ENCODE peak calls at places on chromosomes 11 and 22, in four cellular contexts. I, B, D and S are unnamed samples. For H3K4me1, the result is how much of the 10 kb centered on the place peaks cover.

GRCh38 chr22:28018461-28018927 is 99.4 kb upstream of the PITPNB start:
- DNase-seq in I (peak), B (peak), D (no peak), S (no peak)

GRCh38 chr11:7421136-7421535 is 64.2 kb upstream of the OLFML1 start:
- DNase-seq in D (no peak), I (no peak), B (no peak), S (no peak)

GRCh38 chr11:117221775-117222517 is 9.9 kb downstream of the PCSK7 start:
- DNase-seq in I (peak), B (no peak), D (peak), S (peak)

GRCh38 chr11:64245401-64245796 is 1.3 kb downstream of the PPP1R14B start:
- DNase-seq in D (no peak), B (no peak), I (peak), S (no peak)

GRCh38 chr22:43094085-43094484 is 4.9 kb upstream of the TTLL1 start:
- DNase-seq in I (no peak), B (peak), D (peak), S (no peak)

GRCh38 chr11:44316388-44317240 is 6.7 kb upstream of the ALX4 start:
- DNase-seq in I (no peak), D (no peak), B (no peak), S (no peak)

GRCh38 chr11:70111269-70112016 is 33.3 kb downstream of the ANO1 start:
- DNase-seq in B (no peak), D (peak), I (no peak), S (no peak)

GRCh38 chr11:11468919-11469318 is 115.9 kb upstream of the CSNK2A3 start:
- DNase-seq in D (peak), B (no peak), I (no peak), S (no peak)

GRCh38 chr11:112298535-112298934 is 37.9 kb upstream of the PLET1 start:
- DNase-seq in I (no peak), B (no peak), D (no peak), S (no peak)

GRCh38 chr11:107078375-107078774 is 60.1 kb upstream of the GUCY1A2 start:
- DNase-seq in D (no peak), I (no peak), B (no peak), S (no peak)

GRCh38 chr22:30556388-30556787 is 9.8 kb upstream of the SEC14L6 start:
- DNase-seq in B (no peak), D (no peak), I (no peak), S (no peak)

GRCh38 chr11:86046111-86046510 is 22.8 kb downstream of the PICALM start:
- DNase-seq in B (no peak), D (no peak), I (no peak), S (no peak)

GRCh38 chr11:121372671-121373429 is 79.3 kb upstream of the SORL1 start:
- DNase-seq in D (no peak), B (no peak), I (no peak), S (no peak)

GRCh38 chr11:72616655-72617054 is 57.6 kb downstream of the PDE2A start:
- DNase-seq in I (no peak), B (no peak), D (no peak), S (no peak)
- H3K4me1 ChIP-seq in I (under half), B (under half), D (under half), S (under half)

GRCh38 chr11:59053387-59053786 is 32.7 kb upstream of the GLYATL1B start:
- DNase-seq in I (peak), D (peak), B (peak), S (peak)
- H3K4me1 ChIP-seq in I (under half), D (under half), B (under half), S (under half)

DNA sequence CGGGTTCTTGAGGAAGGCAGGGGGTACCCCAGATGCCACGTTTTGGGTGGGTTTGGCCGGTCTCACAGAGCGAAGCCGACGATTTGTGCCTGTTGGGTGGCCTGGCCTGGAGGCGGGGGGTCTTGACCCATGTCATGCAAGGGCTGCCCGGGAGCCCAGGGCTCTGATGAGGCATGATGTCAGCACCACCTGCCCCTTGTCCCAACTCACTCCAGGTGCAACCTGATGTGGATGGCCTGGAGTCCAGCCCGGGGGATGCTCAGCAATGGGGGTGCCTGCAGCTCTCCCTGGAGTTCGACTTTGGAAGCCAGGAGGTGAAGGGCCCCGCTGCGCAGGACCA is 851 bp downstream of the SYT8 start:
- DNase-seq in I (no peak), D (no peak), B (peak), S (no peak)
- H3K4me1 ChIP-seq in I (under half), D (under half), B (under half), S (under half)

GRCh38 chr11:102868359-102868758 is 6.4 kb downstream of the MMP12 start:
- DNase-seq in I (no peak), D (peak), B (no peak), S (no peak)

GRCh38 chr11:102864724-102865123 is 10.1 kb downstream of the MMP12 start:
- DNase-seq in I (no peak), B (no peak), D (no peak), S (no peak)

GRCh38 chr11:102874842-102875241 is at the start of gene MMP12:
- DNase-seq in B (no peak), D (no peak), I (no peak), S (no peak)

GRCh38 chr11:102869354-102869753 is 5.4 kb downstream of the MMP12 start:
- DNase-seq in D (no peak), I (no peak), B (no peak), S (no peak)
- H3K4me1 ChIP-seq in D (under half), I (under half), B (under half), S (under half)